ENCODE peak calls at places on chromosome 11, in nine cellular contexts. B is CD8-positive, alpha-beta memory T cell; G is sigmoid colon; Y is iPS DF 6.9; S is endodermal cell; C is psoas muscle; T is prostate gland; O is ovary; J is brain microvascular endothelial cell. N is an unnamed sample.

GRCh38 chr11:57938351-57938750 is 85.3 kb upstream of the OR9Q1 start:
- DNase-seq in B (no peak), G (no peak), Y (no peak), S (no peak), C (no peak), T (no peak), O (no peak), J (no peak), N (no peak)

GRCh38 chr11:114171257-114172054 is 111.9 kb downstream of the ZBTB16 start:
- DNase-seq in B (no peak), G (peak; percentile 93), Y (no peak), S (no peak), C (peak; percentile 99), T (no peak), O (peak; percentile 92), J (no peak), N (peak; percentile 93)

GRCh38 chr11:65298131-65298535 is 16.5 kb upstream of the CDC42EP2 start:
- DNase-seq in B (no peak), G (peak; percentile 98), Y (no peak), S (no peak), C (peak; percentile 92), T (no peak), O (peak; percentile 92), J (peak; percentile 32), N (peak; percentile 86)

GRCh38 chr11:65013130-65013691 is 749 bp upstream of the ARL2 start:
- DNase-seq in B (no peak), G (peak; percentile 97), Y (peak; percentile 64), S (peak; percentile 95), C (peak; percentile 94), T (peak; percentile 84), O (peak; percentile 85), J (peak; percentile 83), N (peak; percentile 97)

GRCh38 chr11:82854242-82854641 is 46.0 kb downstream of the PRCP start:
- DNase-seq in B (no peak), G (no peak), Y (no peak), S (no peak), C (no peak), T (no peak), O (no peak), J (no peak), N (no peak)

GRCh38 chr11:60360621-60361020 is 17.7 kb upstream of the MS4A7 start:
- DNase-seq in B (no peak), G (no peak), Y (no peak), S (no peak), C (no peak), T (no peak), O (no peak), J (no peak), N (no peak)

GRCh38 chr11:115042002-115042401 is 363.7 kb downstream of the NXPE2 start:
- DNase-seq in B (no peak), G (no peak), Y (no peak), S (peak; percentile 72), C (no peak), T (no peak), O (no peak), J (no peak), N (no peak)

GRCh38 chr11:122375687-122376399 is 259.8 kb upstream of the BLID start:
- DNase-seq in B (no peak), G (no peak), Y (no peak), S (no peak), C (no peak), T (no peak), O (no peak), J (peak; percentile 55), N (no peak)

GRCh38 chr11:108221981-108222685 is at the start of gene NPAT:
- DNase-seq in B (no peak), G (no peak), Y (no peak), S (no peak), C (no peak), T (no peak), O (no peak), J (no peak), N (no peak)

GRCh38 chr11:120324932-120325810 is at the start of gene TLCD5:
- DNase-seq in B (peak; percentile 17), G (peak; percentile 76), Y (peak; percentile 63), S (peak; percentile 96), C (peak; percentile 75), T (peak; percentile 46), O (peak; percentile 72), J (peak; percentile 63), N (peak; percentile 84)

GRCh38 chr11:134539285-134539684 is 127.2 kb upstream of the B3GAT1 start:
- DNase-seq in B (no peak), G (peak; percentile 29), Y (no peak), S (peak; percentile 20), C (peak; percentile 5), T (no peak), O (no peak), J (no peak), N (no peak)

GRCh38 chr11:118552341-118552740 is 13.4 kb downstream of the IFT46 start:
- DNase-seq in B (no peak), G (no peak), Y (no peak), S (no peak), C (no peak), T (no peak), O (no peak), J (no peak), N (no peak)

GRCh38 chr11:17012712-17013547 is 1.3 kb downstream of the PLEKHA7 start:
- DNase-seq in B (no peak), G (peak; percentile 74), Y (no peak), S (peak; percentile 76), C (peak; percentile 52), T (peak; percentile 27), O (peak; percentile 42), J (peak; percentile 53), N (peak; percentile 73)

GRCh38 chr11:124919836-124920755 is 1.0 kb downstream of the HEPN1 start:
- DNase-seq in B (no peak), G (no peak), Y (no peak), S (no peak), C (no peak), T (no peak), O (no peak), J (no peak), N (no peak)

GRCh38 chr11:107998761-107999160 is 9.9 kb upstream of the CUL5 start:
- DNase-seq in B (no peak), G (no peak), Y (no peak), S (no peak), C (no peak), T (no peak), O (no peak), J (no peak), N (no peak)

GRCh38 chr11:70788247-70789022 is 390.1 kb downstream of the CTTN start:
- DNase-seq in B (no peak), G (no peak), Y (no peak), S (no peak), C (no peak), T (no peak), O (no peak), J (peak; percentile 94), N (no peak)

GRCh38 chr11:116842909-116843308 is 5.5 kb upstream of the APOA1 start:
- DNase-seq in B (no peak), G (no peak), Y (no peak), S (no peak), C (peak; percentile 23), T (no peak), O (no peak), J (no peak), N (peak; percentile 29)
- H3K27me3 ChIP-seq in B (no peaks in the 10 kb centered on the region), G (no peaks in the 10 kb centered on the region), Y (no peaks in the 10 kb centered on the region), S (no peaks in the 10 kb centered on the region), C (no peaks in the 10 kb centered on the region), T (no peaks in the 10 kb centered on the region), O (no peaks in the 10 kb centered on the region), J (no peaks in the 10 kb centered on the region), N (no peaks in the 10 kb centered on the region)

DNA sequence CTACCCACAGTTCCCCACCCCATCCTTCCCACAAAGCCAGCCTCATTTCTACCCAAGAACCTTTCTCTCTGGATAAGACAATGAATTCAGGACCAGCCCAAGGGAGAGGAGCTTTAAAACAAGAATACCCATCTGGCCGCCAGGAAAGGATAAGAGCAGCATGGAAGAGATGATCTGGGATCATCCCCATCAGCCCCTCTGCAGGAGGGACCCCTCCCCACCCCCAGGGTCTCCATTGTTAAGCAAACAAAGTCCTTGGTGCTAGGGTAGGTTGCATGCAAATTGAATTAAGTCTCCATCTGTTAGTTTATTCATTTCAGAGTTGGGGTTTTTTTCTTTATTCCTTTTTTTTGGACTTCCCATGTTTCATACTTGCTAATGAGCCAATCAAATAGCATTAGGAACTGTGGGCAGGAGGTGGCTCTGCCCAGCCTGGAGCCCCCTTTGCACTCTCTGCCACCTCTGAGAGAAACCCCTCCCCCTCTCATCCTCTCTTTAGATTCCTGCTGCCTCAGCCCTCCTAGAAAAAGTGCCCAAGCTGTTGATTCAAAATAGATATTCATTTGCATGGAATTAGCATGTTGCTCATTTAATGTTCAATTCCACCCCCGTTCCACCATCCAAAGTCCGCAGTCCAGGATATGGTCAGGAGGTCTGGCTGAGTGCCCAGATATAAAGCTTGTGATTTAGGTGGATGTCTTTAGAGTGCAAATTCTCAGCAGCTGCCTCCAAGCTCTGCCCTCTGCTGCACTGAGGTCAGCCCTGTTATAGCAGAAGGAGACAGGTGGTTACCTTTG is 138.5 kb upstream of the NCAM1 start:
- DNase-seq in B (no peak), G (no peak), Y (no peak), S (peak; percentile 93), C (no peak), T (no peak), O (no peak), J (no peak), N (no peak)
- H3K4me3 ChIP-seq in B (no peak overlapping the region), G (no peak overlapping the region), Y (no peak overlapping the region), S (no peak overlapping the region), C (no peak overlapping the region), T (no peak overlapping the region), O (no peak overlapping the region), J (no peak overlapping the region), N (no peak overlapping the region)

GRCh38 chr11:126474220-126474619 is 118.7 kb downstream of the ST3GAL4 start:
- DNase-seq in B (no peak), G (no peak), Y (no peak), S (no peak), C (no peak), T (no peak), O (no peak), J (no peak), N (no peak)
- H3K27me3 ChIP-seq in B (no peaks in the 10 kb centered on the region), G (no peaks in the 10 kb centered on the region), Y (no peaks in the 10 kb centered on the region), S (no peaks in the 10 kb centered on the region), C (no peaks in the 10 kb centered on the region), T (no peaks in the 10 kb centered on the region), O (no peaks in the 10 kb centered on the region), J (no peaks in the 10 kb centered on the region), N (no peaks in the 10 kb centered on the region)

GRCh38 chr11:59097113-59097708 is 9.8 kb upstream of the FAM111B start:
- DNase-seq in B (peak; percentile 50), G (peak; percentile 72), Y (no peak), S (peak; percentile 83), C (peak; percentile 60), T (peak; percentile 36), O (no peak), J (peak; percentile 69), N (peak; percentile 79)
- H3K4me3 ChIP-seq in B (no peak overlapping the region), G (no peak overlapping the region), Y (no peak overlapping the region), S (no peak overlapping the region), C (no peak overlapping the region), T (no peak overlapping the region), O (no peak overlapping the region), J (no peak overlapping the region), N (no peak overlapping the region)

N was measured in spleen.